ENCODE peak calls at places on chromosomes 2 and 18, in nine cellular contexts. One of them, this sample, is unnamed.

GRCh38 chr2:110748489-110748867 is 16.1 kb downstream of the ACOXL start:
- DNase-seq in kidney epithelial cell: peak
- DNase-seq in SK-N-SH: no peak
- DNase-seq in nephron progenitor cell: no peak
- DNase-seq in epithelial cell of proximal tubule: no peak
- DNase-seq in progenitor cell of endocrine pancreas: no peak
- DNase-seq in natural killer cell: no peak
- DNase-seq in colonic mucosa: no peak
- DNase-seq in MCF 10A: no peak
- DNase-seq in this sample: no peak

GRCh38 chr18:41372266-41372665 is 582.8 kb upstream of the PIK3C3 start:
- DNase-seq in nephron progenitor cell: no peak
- DNase-seq in SK-N-SH: no peak
- DNase-seq in MCF 10A: no peak
- DNase-seq in progenitor cell of endocrine pancreas: no peak
- DNase-seq in colonic mucosa: no peak
- DNase-seq in natural killer cell: no peak
- DNase-seq in kidney epithelial cell: no peak
- DNase-seq in epithelial cell of proximal tubule: no peak
- DNase-seq in this sample: no peak

GRCh38 chr2:150409196-150409595 is 78.3 kb downstream of the RND3 start:
- DNase-seq in natural killer cell: no peak
- DNase-seq in colonic mucosa: no peak
- DNase-seq in progenitor cell of endocrine pancreas: no peak
- DNase-seq in nephron progenitor cell: no peak
- DNase-seq in kidney epithelial cell: no peak
- DNase-seq in epithelial cell of proximal tubule: no peak
- DNase-seq in MCF 10A: no peak
- DNase-seq in SK-N-SH: no peak
- DNase-seq in this sample: no peak

GRCh38 chr2:23480991-23481797 is 96.2 kb downstream of the KLHL29 start:
- DNase-seq in epithelial cell of proximal tubule: peak
- DNase-seq in SK-N-SH: no peak
- DNase-seq in nephron progenitor cell: no peak
- DNase-seq in progenitor cell of endocrine pancreas: no peak
- DNase-seq in MCF 10A: peak
- DNase-seq in colonic mucosa: no peak
- DNase-seq in natural killer cell: no peak
- DNase-seq in kidney epithelial cell: peak
- DNase-seq in this sample: no peak

GRCh38 chr18:67072789-67073188 is 443.7 kb downstream of the DSEL start:
- DNase-seq in kidney epithelial cell: no peak
- DNase-seq in MCF 10A: no peak
- DNase-seq in SK-N-SH: no peak
- DNase-seq in colonic mucosa: no peak
- DNase-seq in epithelial cell of proximal tubule: no peak
- DNase-seq in natural killer cell: no peak
- DNase-seq in progenitor cell of endocrine pancreas: no peak
- DNase-seq in nephron progenitor cell: no peak
- DNase-seq in this sample: no peak

GRCh38 chr2:55232863-55233657 is 572 bp downstream of the RPS27A start:
- DNase-seq in natural killer cell: peak
- DNase-seq in kidney epithelial cell: no peak
- DNase-seq in epithelial cell of proximal tubule: no peak
- DNase-seq in SK-N-SH: peak
- DNase-seq in MCF 10A: peak
- DNase-seq in progenitor cell of endocrine pancreas: no peak
- DNase-seq in nephron progenitor cell: peak
- DNase-seq in colonic mucosa: peak
- DNase-seq in this sample: peak

GRCh38 chr18:44826418-44827259 is 146.0 kb downstream of the SETBP1 start:
- DNase-seq in SK-N-SH: no peak
- DNase-seq in MCF 10A: peak
- DNase-seq in progenitor cell of endocrine pancreas: no peak
- DNase-seq in kidney epithelial cell: peak
- DNase-seq in nephron progenitor cell: no peak
- DNase-seq in colonic mucosa: peak
- DNase-seq in epithelial cell of proximal tubule: no peak
- DNase-seq in natural killer cell: no peak
- DNase-seq in this sample: peak

GRCh38 chr2:241188386-241189092 is at the start of gene ANO7:
- DNase-seq in SK-N-SH: no peak
- DNase-seq in colonic mucosa: peak
- DNase-seq in kidney epithelial cell: no peak
- DNase-seq in epithelial cell of proximal tubule: no peak
- DNase-seq in nephron progenitor cell: no peak
- DNase-seq in natural killer cell: no peak
- DNase-seq in MCF 10A: no peak
- DNase-seq in progenitor cell of endocrine pancreas: no peak
- DNase-seq in this sample: no peak

GRCh38 chr2:172446524-172447063 is 19.2 kb downstream of the ITGA6 start:
- DNase-seq in progenitor cell of endocrine pancreas: no peak
- DNase-seq in kidney epithelial cell: no peak
- DNase-seq in colonic mucosa: no peak
- DNase-seq in nephron progenitor cell: no peak
- DNase-seq in MCF 10A: no peak
- DNase-seq in SK-N-SH: no peak
- DNase-seq in epithelial cell of proximal tubule: no peak
- DNase-seq in natural killer cell: no peak
- DNase-seq in this sample: no peak

GRCh38 chr2:196274387-196274809 is 103.0 kb upstream of the STK17B start:
- DNase-seq in epithelial cell of proximal tubule: no peak
- DNase-seq in kidney epithelial cell: no peak
- DNase-seq in SK-N-SH: no peak
- DNase-seq in MCF 10A: peak
- DNase-seq in natural killer cell: no peak
- DNase-seq in progenitor cell of endocrine pancreas: no peak
- DNase-seq in nephron progenitor cell: no peak
- DNase-seq in colonic mucosa: peak
- DNase-seq in this sample: no peak

GRCh38 chr2:203673933-203674332 is 32.5 kb upstream of the CD28 start:
- DNase-seq in MCF 10A: peak
- DNase-seq in SK-N-SH: no peak
- DNase-seq in natural killer cell: no peak
- DNase-seq in progenitor cell of endocrine pancreas: no peak
- DNase-seq in epithelial cell of proximal tubule: no peak
- DNase-seq in colonic mucosa: no peak
- DNase-seq in kidney epithelial cell: no peak
- DNase-seq in nephron progenitor cell: no peak
- DNase-seq in this sample: no peak

GRCh38 chr2:79511320-79511951 is 1.4 kb upstream of the CTNNA2 start:
- DNase-seq in SK-N-SH: no peak
- DNase-seq in nephron progenitor cell: peak
- DNase-seq in natural killer cell: no peak
- DNase-seq in colonic mucosa: peak
- DNase-seq in MCF 10A: peak
- DNase-seq in progenitor cell of endocrine pancreas: peak
- DNase-seq in kidney epithelial cell: peak
- DNase-seq in epithelial cell of proximal tubule: peak
- DNase-seq in this sample: peak

GRCh38 chr18:35174093-35174731 is 66.6 kb upstream of the ZNF397 start:
- DNase-seq in colonic mucosa: no peak
- DNase-seq in nephron progenitor cell: no peak
- DNase-seq in MCF 10A: no peak
- DNase-seq in kidney epithelial cell: no peak
- DNase-seq in natural killer cell: no peak
- DNase-seq in epithelial cell of proximal tubule: no peak
- DNase-seq in progenitor cell of endocrine pancreas: no peak
- DNase-seq in SK-N-SH: no peak
- DNase-seq in this sample: no peak

DNA sequence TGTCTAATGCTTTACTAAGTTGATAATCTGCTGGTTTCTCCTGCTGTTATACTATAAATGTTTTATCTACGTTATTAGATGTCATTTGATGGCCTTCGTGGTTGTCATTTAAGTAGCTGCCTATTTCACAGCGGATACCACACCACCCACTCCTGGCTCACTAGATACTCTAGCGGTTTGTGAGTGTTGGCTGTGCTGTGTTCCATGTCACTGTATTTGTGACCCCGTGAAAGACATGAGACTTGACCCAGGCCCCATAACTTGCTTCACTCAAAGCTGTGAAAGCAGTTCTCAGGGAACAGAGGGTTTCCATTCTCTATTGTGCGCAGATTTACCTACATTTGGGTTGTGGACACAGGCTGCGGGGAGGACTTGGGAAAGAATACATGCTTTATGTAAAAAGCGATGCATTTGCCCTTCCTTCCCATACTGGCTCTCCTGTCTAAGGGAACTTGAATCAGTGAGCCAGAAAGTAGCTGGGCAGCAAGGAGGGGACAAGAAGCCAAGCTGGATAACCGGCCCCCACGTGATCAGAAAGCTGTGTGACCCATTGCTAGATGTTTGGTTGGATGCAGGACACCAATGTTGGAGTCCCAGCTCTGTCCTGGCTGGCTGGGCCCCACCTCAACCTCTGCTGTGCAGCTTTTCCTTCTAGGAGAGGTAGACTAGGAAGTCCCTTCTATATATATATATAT is 52.2 kb downstream of the PLB1 start:
- DNase-seq in kidney epithelial cell: no peak
- DNase-seq in natural killer cell: peak
- DNase-seq in colonic mucosa: no peak
- DNase-seq in MCF 10A: no peak
- DNase-seq in progenitor cell of endocrine pancreas: no peak
- DNase-seq in nephron progenitor cell: no peak
- DNase-seq in epithelial cell of proximal tubule: no peak
- DNase-seq in SK-N-SH: no peak
- DNase-seq in this sample: no peak
- TF ChIP-seq CTCF in kidney epithelial cell: no peak
- TF ChIP-seq CTCF in natural killer cell: no peak
- TF ChIP-seq CTCF in colonic mucosa: no peak
- TF ChIP-seq CTCF in MCF 10A: no peak
- TF ChIP-seq CTCF in progenitor cell of endocrine pancreas: no peak
- TF ChIP-seq CTCF in nephron progenitor cell: no peak
- TF ChIP-seq CTCF in epithelial cell of proximal tubule: no peak
- TF ChIP-seq CTCF in SK-N-SH: no peak
- TF ChIP-seq CTCF in this sample: no peak

GRCh38 chr18:46771141-46771540 is 14.3 kb upstream of the ST8SIA5 start:
- DNase-seq in MCF 10A: no peak
- DNase-seq in colonic mucosa: no peak
- DNase-seq in kidney epithelial cell: no peak
- DNase-seq in nephron progenitor cell: no peak
- DNase-seq in progenitor cell of endocrine pancreas: no peak
- DNase-seq in epithelial cell of proximal tubule: no peak
- DNase-seq in SK-N-SH: no peak
- DNase-seq in natural killer cell: no peak
- DNase-seq in this sample: no peak

GRCh38 chr18:46768166-46768921 is 11.5 kb upstream of the ST8SIA5 start:
- DNase-seq in natural killer cell: no peak
- DNase-seq in progenitor cell of endocrine pancreas: no peak
- DNase-seq in epithelial cell of proximal tubule: no peak
- DNase-seq in nephron progenitor cell: no peak
- DNase-seq in colonic mucosa: no peak
- DNase-seq in SK-N-SH: no peak
- DNase-seq in kidney epithelial cell: no peak
- DNase-seq in MCF 10A: no peak
- DNase-seq in this sample: no peak

GRCh38 chr18:46770708-46771107 is 13.9 kb upstream of the ST8SIA5 start:
- DNase-seq in SK-N-SH: no peak
- DNase-seq in MCF 10A: no peak
- DNase-seq in progenitor cell of endocrine pancreas: no peak
- DNase-seq in natural killer cell: no peak
- DNase-seq in kidney epithelial cell: no peak
- DNase-seq in nephron progenitor cell: no peak
- DNase-seq in epithelial cell of proximal tubule: no peak
- DNase-seq in colonic mucosa: no peak
- DNase-seq in this sample: no peak

GRCh38 chr18:46767217-46767616 is 10.4 kb upstream of the ST8SIA5 start:
- DNase-seq in colonic mucosa: no peak
- DNase-seq in MCF 10A: no peak
- DNase-seq in SK-N-SH: no peak
- DNase-seq in progenitor cell of endocrine pancreas: no peak
- DNase-seq in epithelial cell of proximal tubule: no peak
- DNase-seq in natural killer cell: no peak
- DNase-seq in kidney epithelial cell: no peak
- DNase-seq in nephron progenitor cell: no peak
- DNase-seq in this sample: no peak

DNA sequence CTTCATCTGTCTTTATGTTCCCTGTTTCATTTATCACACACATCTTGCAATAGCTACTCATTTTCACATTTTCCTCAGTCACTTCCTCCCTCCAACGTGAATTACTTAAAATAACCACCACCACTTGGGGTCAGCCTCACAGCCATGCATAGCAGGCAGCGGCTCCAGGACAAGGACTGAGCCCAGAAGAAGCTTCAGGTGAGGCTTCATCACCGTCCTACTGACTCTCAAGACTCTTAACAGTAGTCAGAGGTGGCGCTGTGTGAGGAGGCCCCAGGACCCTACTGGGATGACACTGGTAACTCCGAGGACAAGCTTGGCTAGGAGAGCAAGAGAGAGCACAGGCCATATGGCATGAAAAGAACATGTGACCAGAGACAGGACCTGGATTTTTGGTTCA is 15.5 kb upstream of the ST8SIA5 start:
- DNase-seq in epithelial cell of proximal tubule: no peak
- DNase-seq in colonic mucosa: no peak
- DNase-seq in MCF 10A: no peak
- DNase-seq in progenitor cell of endocrine pancreas: no peak
- DNase-seq in natural killer cell: no peak
- DNase-seq in SK-N-SH: no peak
- DNase-seq in kidney epithelial cell: no peak
- DNase-seq in nephron progenitor cell: no peak
- DNase-seq in this sample: no peak
- TF ChIP-seq CTCF in epithelial cell of proximal tubule: no peak
- TF ChIP-seq CTCF in colonic mucosa: no peak
- TF ChIP-seq CTCF in MCF 10A: no peak
- TF ChIP-seq CTCF in progenitor cell of endocrine pancreas: no peak
- TF ChIP-seq CTCF in natural killer cell: no peak
- TF ChIP-seq CTCF in SK-N-SH: no peak
- TF ChIP-seq CTCF in kidney epithelial cell: no peak
- TF ChIP-seq CTCF in nephron progenitor cell: no peak
- TF ChIP-seq CTCF in this sample: no peak

GRCh38 chr18:59057493-59057795 is 82.2 kb upstream of the SEC11C start:
- DNase-seq in kidney epithelial cell: no peak
- DNase-seq in natural killer cell: no peak
- DNase-seq in epithelial cell of proximal tubule: no peak
- DNase-seq in MCF 10A: no peak
- DNase-seq in progenitor cell of endocrine pancreas: no peak
- DNase-seq in nephron progenitor cell: no peak
- DNase-seq in SK-N-SH: no peak
- DNase-seq in colonic mucosa: no peak
- DNase-seq in this sample: no peak
- TF ChIP-seq CTCF in kidney epithelial cell: no peak
- TF ChIP-seq CTCF in natural killer cell: no peak
- TF ChIP-seq CTCF in epithelial cell of proximal tubule: no peak
- TF ChIP-seq CTCF in MCF 10A: no peak
- TF ChIP-seq CTCF in progenitor cell of endocrine pancreas: no peak
- TF ChIP-seq CTCF in nephron progenitor cell: no peak
- TF ChIP-seq CTCF in SK-N-SH: no peak
- TF ChIP-seq CTCF in colonic mucosa: no peak
- TF ChIP-seq CTCF in this sample: no peak

GRCh38 chr2:206154197-206154596 is 5.0 kb downstream of the NDUFS1 start:
- DNase-seq in natural killer cell: no peak
- DNase-seq in kidney epithelial cell: no peak
- DNase-seq in nephron progenitor cell: no peak
- DNase-seq in SK-N-SH: no peak
- DNase-seq in MCF 10A: peak
- DNase-seq in epithelial cell of proximal tubule: no peak
- DNase-seq in progenitor cell of endocrine pancreas: no peak
- DNase-seq in colonic mucosa: no peak
- DNase-seq in this sample: no peak
- TF ChIP-seq CTCF in natural killer cell: no peak
- TF ChIP-seq CTCF in kidney epithelial cell: no peak
- TF ChIP-seq CTCF in nephron progenitor cell: no peak
- TF ChIP-seq CTCF in SK-N-SH: peak
- TF ChIP-seq CTCF in MCF 10A: peak
- TF ChIP-seq CTCF in epithelial cell of proximal tubule: peak
- TF ChIP-seq CTCF in progenitor cell of endocrine pancreas: no peak
- TF ChIP-seq CTCF in colonic mucosa: no peak
- TF ChIP-seq CTCF in this sample: peak

This sample was measured in right lobe of liver.